ENCODE peak calls at places on chromosomes 3 and 15, in ten cellular contexts. One of them, this sample, is unnamed.

GRCh38 chr15:36109943-36110658 is 469.3 kb upstream of the CDIN1 start:
- DNase-seq in uterus: no peak
- DNase-seq in brain microvascular endothelial cell: peak; percentile 30
- DNase-seq in neuronal stem cell: no peak
- DNase-seq in psoas muscle: no peak
- DNase-seq in GM23248: peak; percentile 76
- DNase-seq in naive thymus-derived CD4-positive, alpha-beta T cell: no peak
- DNase-seq in Karpas-422: no peak
- DNase-seq in IMR-90: peak; percentile 81
- DNase-seq in colonic mucosa: peak; percentile 25
- DNase-seq in this sample: no peak

GRCh38 chr3:63914312-63914711 is 2.1 kb upstream of the SCAANT1 start:
- DNase-seq in psoas muscle: no peak
- DNase-seq in IMR-90: peak; percentile 30
- DNase-seq in Karpas-422: no peak
- DNase-seq in neuronal stem cell: no peak
- DNase-seq in brain microvascular endothelial cell: no peak
- DNase-seq in naive thymus-derived CD4-positive, alpha-beta T cell: no peak
- DNase-seq in colonic mucosa: peak; percentile 63
- DNase-seq in uterus: peak; percentile 58
- DNase-seq in GM23248: peak; percentile 69
- DNase-seq in this sample: no peak

GRCh38 chr3:123877466-123877865 is 6.7 kb downstream of the MYLK start:
- DNase-seq in colonic mucosa: no peak
- DNase-seq in GM23248: no peak
- DNase-seq in psoas muscle: no peak
- DNase-seq in brain microvascular endothelial cell: no peak
- DNase-seq in IMR-90: no peak
- DNase-seq in neuronal stem cell: no peak
- DNase-seq in naive thymus-derived CD4-positive, alpha-beta T cell: no peak
- DNase-seq in uterus: no peak
- DNase-seq in Karpas-422: no peak
- DNase-seq in this sample: no peak

GRCh38 chr3:133038731-133039398 is 674 bp downstream of the TMEM108 start:
- DNase-seq in IMR-90: no peak
- DNase-seq in neuronal stem cell: peak; percentile 42
- DNase-seq in uterus: peak; percentile 15
- DNase-seq in Karpas-422: no peak
- DNase-seq in colonic mucosa: no peak
- DNase-seq in psoas muscle: peak; percentile 54
- DNase-seq in brain microvascular endothelial cell: peak; percentile 3
- DNase-seq in GM23248: peak; percentile 33
- DNase-seq in naive thymus-derived CD4-positive, alpha-beta T cell: no peak
- DNase-seq in this sample: peak; percentile 27

GRCh38 chr15:51647128-51647562 is 24.6 kb upstream of the DMXL2 start:
- DNase-seq in GM23248: peak; percentile 73
- DNase-seq in naive thymus-derived CD4-positive, alpha-beta T cell: no peak
- DNase-seq in neuronal stem cell: no peak
- DNase-seq in psoas muscle: peak; percentile 54
- DNase-seq in IMR-90: peak; percentile 43
- DNase-seq in uterus: no peak
- DNase-seq in colonic mucosa: peak; percentile 75
- DNase-seq in Karpas-422: no peak
- DNase-seq in brain microvascular endothelial cell: peak; percentile 45
- DNase-seq in this sample: no peak

GRCh38 chr3:196966526-196967401 is 1.9 kb downstream of the PIGZ start:
- DNase-seq in IMR-90: no peak
- DNase-seq in brain microvascular endothelial cell: no peak
- DNase-seq in neuronal stem cell: no peak
- DNase-seq in psoas muscle: no peak
- DNase-seq in uterus: no peak
- DNase-seq in colonic mucosa: no peak
- DNase-seq in naive thymus-derived CD4-positive, alpha-beta T cell: no peak
- DNase-seq in Karpas-422: no peak
- DNase-seq in GM23248: no peak
- DNase-seq in this sample: no peak

GRCh38 chr3:30437172-30437571 is 169.2 kb upstream of the TGFBR2 start:
- DNase-seq in IMR-90: peak; percentile 62
- DNase-seq in naive thymus-derived CD4-positive, alpha-beta T cell: no peak
- DNase-seq in psoas muscle: peak; percentile 56
- DNase-seq in uterus: peak; percentile 52
- DNase-seq in neuronal stem cell: no peak
- DNase-seq in GM23248: peak; percentile 78
- DNase-seq in brain microvascular endothelial cell: peak; percentile 47
- DNase-seq in Karpas-422: no peak
- DNase-seq in colonic mucosa: no peak
- DNase-seq in this sample: peak; percentile 3

GRCh38 chr15:101296418-101297405 is 1.7 kb upstream of the SNRPA1 start:
- DNase-seq in uterus: no peak
- DNase-seq in Karpas-422: no peak
- DNase-seq in GM23248: peak; percentile 79
- DNase-seq in psoas muscle: no peak
- DNase-seq in colonic mucosa: no peak
- DNase-seq in IMR-90: peak; percentile 29
- DNase-seq in naive thymus-derived CD4-positive, alpha-beta T cell: no peak
- DNase-seq in brain microvascular endothelial cell: no peak
- DNase-seq in neuronal stem cell: no peak
- DNase-seq in this sample: no peak

DNA sequence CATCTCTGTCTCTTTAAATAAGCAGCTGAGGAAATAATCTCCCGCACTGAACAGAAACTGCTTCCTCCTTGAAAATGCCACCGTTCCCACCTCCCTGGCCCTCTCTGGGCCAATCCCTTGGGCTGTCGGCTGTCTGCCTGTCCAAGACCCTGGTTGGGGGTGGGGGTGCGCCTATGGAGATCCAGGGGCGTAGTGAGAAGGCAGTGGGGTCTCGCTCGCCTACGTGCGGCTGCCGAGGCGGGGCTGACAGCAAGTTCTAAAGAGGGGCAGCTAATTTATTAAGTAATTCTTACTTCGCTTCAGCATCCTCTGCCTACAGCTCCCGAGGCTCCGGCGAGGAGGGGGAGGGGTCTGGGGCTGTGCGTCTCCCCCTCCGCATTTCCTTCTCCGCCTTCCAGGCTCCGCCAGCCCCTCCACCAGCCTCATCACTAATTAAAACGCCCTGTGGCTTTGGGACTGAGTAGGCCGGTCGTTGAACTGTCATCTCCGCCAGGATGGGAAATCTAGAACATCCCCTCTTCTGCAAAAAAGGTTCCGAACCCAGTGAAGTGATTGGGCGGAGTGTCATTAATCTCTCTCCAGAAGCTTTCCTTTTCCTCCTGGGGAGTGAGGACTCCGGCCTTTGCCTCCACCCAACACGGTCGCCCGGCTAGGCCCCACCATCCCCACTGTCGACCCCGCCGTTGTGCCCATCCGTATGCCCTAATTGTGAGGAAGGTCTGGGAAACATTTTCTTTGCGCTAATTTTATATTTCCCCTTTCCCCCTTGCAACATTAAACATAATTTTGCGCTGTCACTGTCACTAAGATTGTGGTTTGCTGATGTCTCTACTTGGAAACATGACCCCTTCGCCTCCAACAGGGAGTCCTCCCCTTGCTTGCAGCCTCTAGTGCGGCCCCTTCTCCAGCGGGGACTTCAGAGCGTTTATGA is 16.9 kb downstream of the NR2F2 start:
- DNase-seq in neuronal stem cell: no peak
- DNase-seq in IMR-90: no peak
- DNase-seq in uterus: peak; percentile 79
- DNase-seq in colonic mucosa: peak; percentile 22
- DNase-seq in naive thymus-derived CD4-positive, alpha-beta T cell: no peak
- DNase-seq in brain microvascular endothelial cell: peak; percentile 40
- DNase-seq in GM23248: no peak
- DNase-seq in psoas muscle: peak; percentile 54
- DNase-seq in Karpas-422: no peak
- DNase-seq in this sample: no peak
- H3K4me3 ChIP-seq in neuronal stem cell: no peak overlapping the region
- H3K4me3 ChIP-seq in IMR-90: peak overlapping the region; percentile 24
- H3K4me3 ChIP-seq in uterus: peak overlapping the region; percentile 84
- H3K4me3 ChIP-seq in colonic mucosa: no peak overlapping the region
- H3K4me3 ChIP-seq in naive thymus-derived CD4-positive, alpha-beta T cell: no peak overlapping the region
- H3K4me3 ChIP-seq in brain microvascular endothelial cell: peak overlapping the region; percentile 79
- H3K4me3 ChIP-seq in GM23248: no peak overlapping the region
- H3K4me3 ChIP-seq in psoas muscle: peak overlapping the region; percentile 92
- H3K4me3 ChIP-seq in Karpas-422: no peak overlapping the region
- H3K4me3 ChIP-seq in this sample: peak overlapping the region; percentile 39

DNA sequence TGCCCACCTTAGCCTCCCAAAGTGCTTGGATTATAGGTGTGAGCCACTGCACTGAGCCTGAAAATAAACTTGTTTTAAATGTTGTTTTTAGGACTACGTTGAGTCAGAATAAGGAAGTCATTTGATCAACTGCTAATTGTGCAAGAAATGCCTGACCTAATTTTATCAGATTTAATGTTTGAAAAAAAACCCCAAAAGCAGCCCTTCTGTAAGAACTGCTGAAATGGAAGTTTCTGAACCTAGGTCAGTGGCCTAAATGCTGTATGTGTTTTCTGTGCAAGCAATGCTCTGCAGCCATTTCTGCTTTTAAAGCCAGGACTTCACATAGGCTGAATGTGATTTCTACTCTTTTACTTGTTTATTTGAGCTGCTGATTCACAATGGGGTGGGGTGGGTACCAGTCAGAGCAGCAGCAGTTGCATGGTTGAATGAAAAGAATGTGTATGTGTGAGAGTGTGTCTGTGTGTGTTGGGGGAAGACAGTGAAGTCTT is 6.6 kb downstream of the GPX1 start:
- DNase-seq in Karpas-422: peak; percentile 41
- DNase-seq in uterus: no peak
- DNase-seq in naive thymus-derived CD4-positive, alpha-beta T cell: no peak
- DNase-seq in neuronal stem cell: no peak
- DNase-seq in colonic mucosa: no peak
- DNase-seq in psoas muscle: no peak
- DNase-seq in GM23248: peak; percentile 88
- DNase-seq in brain microvascular endothelial cell: peak; percentile 84
- DNase-seq in IMR-90: peak; percentile 94
- DNase-seq in this sample: no peak
- H3K27ac ChIP-seq in Karpas-422: peak overlapping the region; percentile 32
- H3K27ac ChIP-seq in uterus: peak overlapping the region; percentile 63
- H3K27ac ChIP-seq in naive thymus-derived CD4-positive, alpha-beta T cell: no peak overlapping the region
- H3K27ac ChIP-seq in neuronal stem cell: peak overlapping the region; percentile 23
- H3K27ac ChIP-seq in colonic mucosa: peak overlapping the region; percentile 63
- H3K27ac ChIP-seq in psoas muscle: peak overlapping the region; percentile 50
- H3K27ac ChIP-seq in GM23248: peak overlapping the region; percentile 87
- H3K27ac ChIP-seq in brain microvascular endothelial cell: peak overlapping the region; percentile 54
- H3K27ac ChIP-seq in IMR-90: peak overlapping the region; percentile 88
- H3K27ac ChIP-seq in this sample: peak overlapping the region; percentile 37

DNA sequence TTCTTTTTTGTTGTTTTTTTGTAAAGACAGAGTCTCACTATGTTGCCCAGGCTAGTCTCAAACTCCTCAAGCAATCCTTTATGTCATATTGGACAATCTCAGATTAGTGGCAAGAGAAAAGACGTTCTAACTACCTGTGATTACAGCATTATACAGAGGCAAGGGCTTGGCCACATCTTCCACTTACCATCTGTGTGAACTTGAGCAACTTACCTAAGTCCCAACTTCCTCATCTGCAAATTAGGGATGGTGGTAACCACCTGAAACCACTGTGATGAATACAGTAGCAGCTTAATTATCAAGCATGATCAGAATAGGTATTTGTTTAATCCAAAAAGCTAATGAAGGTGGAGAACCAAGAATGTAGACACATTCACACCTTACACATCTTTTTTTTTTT is 16.1 kb downstream of the LRRC2 start:
- DNase-seq in psoas muscle: no peak
- DNase-seq in uterus: no peak
- DNase-seq in neuronal stem cell: no peak
- DNase-seq in GM23248: no peak
- DNase-seq in naive thymus-derived CD4-positive, alpha-beta T cell: no peak
- DNase-seq in brain microvascular endothelial cell: no peak
- DNase-seq in Karpas-422: peak; percentile 44
- DNase-seq in colonic mucosa: no peak
- DNase-seq in IMR-90: no peak
- DNase-seq in this sample: no peak
- H3K4me3 ChIP-seq in psoas muscle: no peak overlapping the region
- H3K4me3 ChIP-seq in uterus: no peak overlapping the region
- H3K4me3 ChIP-seq in neuronal stem cell: no peak overlapping the region
- H3K4me3 ChIP-seq in GM23248: no peak overlapping the region
- H3K4me3 ChIP-seq in naive thymus-derived CD4-positive, alpha-beta T cell: no peak overlapping the region
- H3K4me3 ChIP-seq in brain microvascular endothelial cell: no peak overlapping the region
- H3K4me3 ChIP-seq in Karpas-422: no peak overlapping the region
- H3K4me3 ChIP-seq in colonic mucosa: no peak overlapping the region
- H3K4me3 ChIP-seq in IMR-90: no peak overlapping the region
- H3K4me3 ChIP-seq in this sample: no peak overlapping the region

GRCh38 chr3:50132421-50133282 is 22.5 kb upstream of the SEMA3F start:
- DNase-seq in uterus: no peak
- DNase-seq in psoas muscle: no peak
- DNase-seq in neuronal stem cell: no peak
- DNase-seq in Karpas-422: no peak
- DNase-seq in GM23248: peak; percentile 22
- DNase-seq in colonic mucosa: no peak
- DNase-seq in naive thymus-derived CD4-positive, alpha-beta T cell: no peak
- DNase-seq in IMR-90: no peak
- DNase-seq in brain microvascular endothelial cell: no peak
- DNase-seq in this sample: no peak
- H3K27ac ChIP-seq in uterus: no peak overlapping the region
- H3K27ac ChIP-seq in psoas muscle: no peak overlapping the region
- H3K27ac ChIP-seq in neuronal stem cell: no peak overlapping the region
- H3K27ac ChIP-seq in Karpas-422: no peak overlapping the region
- H3K27ac ChIP-seq in GM23248: no peak overlapping the region
- H3K27ac ChIP-seq in colonic mucosa: no peak overlapping the region
- H3K27ac ChIP-seq in naive thymus-derived CD4-positive, alpha-beta T cell: no peak overlapping the region
- H3K27ac ChIP-seq in IMR-90: no peak overlapping the region
- H3K27ac ChIP-seq in brain microvascular endothelial cell: no peak overlapping the region
- H3K27ac ChIP-seq in this sample: no peak overlapping the region

GRCh38 chr3:146491303-146491702 is 21.9 kb upstream of the PLSCR2 start:
- DNase-seq in IMR-90: peak; percentile 71
- DNase-seq in colonic mucosa: no peak
- DNase-seq in GM23248: peak; percentile 59
- DNase-seq in neuronal stem cell: no peak
- DNase-seq in psoas muscle: no peak
- DNase-seq in Karpas-422: no peak
- DNase-seq in brain microvascular endothelial cell: no peak
- DNase-seq in uterus: no peak
- DNase-seq in naive thymus-derived CD4-positive, alpha-beta T cell: no peak
- DNase-seq in this sample: no peak
- H3K4me3 ChIP-seq in IMR-90: no peak overlapping the region
- H3K4me3 ChIP-seq in colonic mucosa: no peak overlapping the region
- H3K4me3 ChIP-seq in GM23248: no peak overlapping the region
- H3K4me3 ChIP-seq in neuronal stem cell: no peak overlapping the region
- H3K4me3 ChIP-seq in psoas muscle: no peak overlapping the region
- H3K4me3 ChIP-seq in Karpas-422: no peak overlapping the region
- H3K4me3 ChIP-seq in brain microvascular endothelial cell: no peak overlapping the region
- H3K4me3 ChIP-seq in uterus: no peak overlapping the region
- H3K4me3 ChIP-seq in naive thymus-derived CD4-positive, alpha-beta T cell: no peak overlapping the region
- H3K4me3 ChIP-seq in this sample: no peak overlapping the region

GRCh38 chr3:139358857-139359562 is 15.2 kb downstream of the MRPS22 start:
- DNase-seq in naive thymus-derived CD4-positive, alpha-beta T cell: no peak
- DNase-seq in uterus: no peak
- DNase-seq in Karpas-422: no peak
- DNase-seq in GM23248: no peak
- DNase-seq in colonic mucosa: no peak
- DNase-seq in psoas muscle: no peak
- DNase-seq in neuronal stem cell: peak; percentile 6
- DNase-seq in brain microvascular endothelial cell: no peak
- DNase-seq in IMR-90: no peak
- DNase-seq in this sample: no peak
- H3K27ac ChIP-seq in naive thymus-derived CD4-positive, alpha-beta T cell: no peak overlapping the region
- H3K27ac ChIP-seq in uterus: no peak overlapping the region
- H3K27ac ChIP-seq in Karpas-422: no peak overlapping the region
- H3K27ac ChIP-seq in GM23248: no peak overlapping the region
- H3K27ac ChIP-seq in colonic mucosa: no peak overlapping the region
- H3K27ac ChIP-seq in psoas muscle: no peak overlapping the region
- H3K27ac ChIP-seq in neuronal stem cell: no peak overlapping the region
- H3K27ac ChIP-seq in brain microvascular endothelial cell: no peak overlapping the region
- H3K27ac ChIP-seq in IMR-90: no peak overlapping the region
- H3K27ac ChIP-seq in this sample: no peak overlapping the region

This sample was measured in dorsolateral prefrontal cortex.